ENCODE peak calls at places on chromosomes 12 and 14, in eight cellular contexts. One of them, this sample, is unnamed.

GRCh38 chr12:132535046-132535445 is 45.1 kb downstream of the FBRSL1 start:
- DNase-seq in suprapubic skin: no peak
- DNase-seq in stomach: no peak
- DNase-seq in sigmoid colon: no peak
- DNase-seq in upper lobe of left lung: no peak
- DNase-seq in K562: no peak
- DNase-seq in breast epithelium: no peak
- DNase-seq in GM12891: no peak
- DNase-seq in this sample: no peak

GRCh38 chr12:47730341-47730744 is 5.1 kb upstream of the ENDOU start:
- DNase-seq in upper lobe of left lung: peak; percentile 50
- DNase-seq in breast epithelium: no peak
- DNase-seq in GM12891: no peak
- DNase-seq in stomach: peak; percentile 61
- DNase-seq in K562: no peak
- DNase-seq in suprapubic skin: no peak
- DNase-seq in sigmoid colon: no peak
- DNase-seq in this sample: no peak

GRCh38 chr12:57764662-57765002 is 2.2 kb downstream of the CYP27B1 start:
- DNase-seq in sigmoid colon: no peak
- DNase-seq in stomach: no peak
- DNase-seq in upper lobe of left lung: peak; percentile 52
- DNase-seq in suprapubic skin: no peak
- DNase-seq in K562: no peak
- DNase-seq in GM12891: no peak
- DNase-seq in breast epithelium: no peak
- DNase-seq in this sample: no peak

GRCh38 chr14:105529506-105530445 is 3.4 kb downstream of the TMEM121 start:
- DNase-seq in sigmoid colon: no peak
- DNase-seq in upper lobe of left lung: no peak
- DNase-seq in stomach: peak; percentile 50
- DNase-seq in K562: peak; percentile 43
- DNase-seq in suprapubic skin: peak; percentile 72
- DNase-seq in GM12891: no peak
- DNase-seq in breast epithelium: no peak
- DNase-seq in this sample: no peak

GRCh38 chr12:18689781-18690180 is 48.0 kb downstream of the PLCZ1 start:
- DNase-seq in K562: no peak
- DNase-seq in suprapubic skin: no peak
- DNase-seq in stomach: no peak
- DNase-seq in GM12891: no peak
- DNase-seq in upper lobe of left lung: no peak
- DNase-seq in sigmoid colon: no peak
- DNase-seq in breast epithelium: no peak
- DNase-seq in this sample: no peak

GRCh38 chr12:99911967-99912366 is 72.8 kb downstream of the ANKS1B start:
- DNase-seq in K562: no peak
- DNase-seq in GM12891: no peak
- DNase-seq in stomach: no peak
- DNase-seq in upper lobe of left lung: no peak
- DNase-seq in suprapubic skin: no peak
- DNase-seq in breast epithelium: no peak
- DNase-seq in sigmoid colon: no peak
- DNase-seq in this sample: no peak

GRCh38 chr12:117563007-117563406 is 201.6 kb upstream of the NOS1 start:
- DNase-seq in sigmoid colon: no peak
- DNase-seq in suprapubic skin: no peak
- DNase-seq in upper lobe of left lung: no peak
- DNase-seq in stomach: no peak
- DNase-seq in breast epithelium: no peak
- DNase-seq in K562: no peak
- DNase-seq in GM12891: no peak
- DNase-seq in this sample: no peak

GRCh38 chr14:49972199-49972671 is 79.4 kb downstream of the ARF6 start:
- DNase-seq in stomach: no peak
- DNase-seq in suprapubic skin: no peak
- DNase-seq in sigmoid colon: no peak
- DNase-seq in GM12891: no peak
- DNase-seq in K562: no peak
- DNase-seq in upper lobe of left lung: no peak
- DNase-seq in breast epithelium: peak; percentile 60
- DNase-seq in this sample: peak; percentile 32

GRCh38 chr12:102413396-102413795 is 67.0 kb downstream of the IGF1 start:
- DNase-seq in stomach: no peak
- DNase-seq in K562: no peak
- DNase-seq in suprapubic skin: no peak
- DNase-seq in upper lobe of left lung: no peak
- DNase-seq in GM12891: no peak
- DNase-seq in breast epithelium: no peak
- DNase-seq in sigmoid colon: no peak
- DNase-seq in this sample: no peak

GRCh38 chr12:109783965-109784244 is 49.3 kb downstream of the TRPV4 start:
- DNase-seq in K562: no peak
- DNase-seq in GM12891: no peak
- DNase-seq in stomach: no peak
- DNase-seq in upper lobe of left lung: no peak
- DNase-seq in sigmoid colon: no peak
- DNase-seq in breast epithelium: no peak
- DNase-seq in suprapubic skin: no peak
- DNase-seq in this sample: no peak

GRCh38 chr12:131473721-131474709 is 236.9 kb upstream of the SFSWAP start:
- DNase-seq in GM12891: no peak
- DNase-seq in suprapubic skin: no peak
- DNase-seq in breast epithelium: peak; percentile 6
- DNase-seq in sigmoid colon: no peak
- DNase-seq in upper lobe of left lung: no peak
- DNase-seq in K562: no peak
- DNase-seq in stomach: peak; percentile 18
- DNase-seq in this sample: no peak

GRCh38 chr12:80033457-80033856 is 65.9 kb upstream of the OTOGL start:
- DNase-seq in K562: no peak
- DNase-seq in sigmoid colon: no peak
- DNase-seq in suprapubic skin: no peak
- DNase-seq in breast epithelium: no peak
- DNase-seq in upper lobe of left lung: no peak
- DNase-seq in GM12891: no peak
- DNase-seq in stomach: no peak
- DNase-seq in this sample: no peak

GRCh38 chr12:20000229-20000869 is 368.0 kb upstream of the PDE3A start:
- DNase-seq in upper lobe of left lung: no peak
- DNase-seq in suprapubic skin: no peak
- DNase-seq in sigmoid colon: no peak
- DNase-seq in breast epithelium: no peak
- DNase-seq in stomach: no peak
- DNase-seq in GM12891: no peak
- DNase-seq in K562: no peak
- DNase-seq in this sample: no peak

GRCh38 chr14:59918824-59919581 is 941 bp upstream of the LRRC9 start:
- DNase-seq in breast epithelium: no peak
- DNase-seq in suprapubic skin: no peak
- DNase-seq in sigmoid colon: no peak
- DNase-seq in upper lobe of left lung: peak; percentile 22
- DNase-seq in K562: peak; percentile 20
- DNase-seq in stomach: no peak
- DNase-seq in GM12891: no peak
- DNase-seq in this sample: no peak

GRCh38 chr12:81668475-81668874 is 90.7 kb downstream of the PPFIA2 start:
- DNase-seq in upper lobe of left lung: no peak
- DNase-seq in GM12891: no peak
- DNase-seq in K562: no peak
- DNase-seq in breast epithelium: no peak
- DNase-seq in sigmoid colon: no peak
- DNase-seq in stomach: no peak
- DNase-seq in suprapubic skin: no peak
- DNase-seq in this sample: peak; percentile 43

GRCh38 chr14:50020799-50021198 is 95.6 kb downstream of the VCPKMT start:
- DNase-seq in K562: no peak
- DNase-seq in stomach: no peak
- DNase-seq in breast epithelium: no peak
- DNase-seq in sigmoid colon: no peak
- DNase-seq in suprapubic skin: no peak
- DNase-seq in GM12891: no peak
- DNase-seq in upper lobe of left lung: no peak
- DNase-seq in this sample: no peak

DNA sequence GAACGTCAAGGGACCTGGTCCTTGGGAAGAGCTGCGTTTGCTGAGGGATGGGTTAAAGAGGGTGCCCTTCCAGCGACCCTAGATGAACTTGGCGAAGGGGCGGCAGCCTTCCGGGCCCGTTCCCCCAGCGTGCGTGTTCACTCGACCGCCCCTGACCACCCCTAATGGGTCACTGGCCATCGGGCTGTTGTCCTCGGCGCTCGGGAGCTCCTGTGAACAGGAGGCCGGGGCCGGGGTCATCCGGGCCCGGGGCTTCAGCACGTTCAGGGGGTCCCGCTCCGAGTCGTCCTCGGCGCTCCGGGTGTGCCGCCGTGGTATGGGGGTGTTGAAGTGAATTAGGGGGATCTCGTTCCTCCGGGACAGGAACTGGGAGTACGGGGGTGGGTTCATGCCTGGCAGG is 9.2 kb downstream of the FGF23 start:
- DNase-seq in stomach: no peak
- DNase-seq in sigmoid colon: no peak
- DNase-seq in K562: no peak
- DNase-seq in GM12891: no peak
- DNase-seq in upper lobe of left lung: no peak
- DNase-seq in breast epithelium: no peak
- DNase-seq in suprapubic skin: no peak
- DNase-seq in this sample: no peak
- TF ChIP-seq POLR2AphosphoS5 in stomach: no peak
- TF ChIP-seq POLR2AphosphoS5 in sigmoid colon: no peak
- TF ChIP-seq POLR2AphosphoS5 in K562: no peak
- TF ChIP-seq POLR2AphosphoS5 in GM12891: no peak
- TF ChIP-seq POLR2AphosphoS5 in upper lobe of left lung: no peak
- TF ChIP-seq POLR2AphosphoS5 in breast epithelium: no peak
- TF ChIP-seq POLR2AphosphoS5 in suprapubic skin: no peak
- TF ChIP-seq POLR2AphosphoS5 in this sample: no peak

GRCh38 chr12:52082988-52083637 is 3.6 kb downstream of the SMIM41 start:
- DNase-seq in upper lobe of left lung: no peak
- DNase-seq in GM12891: peak; percentile 80
- DNase-seq in K562: peak; percentile 86
- DNase-seq in suprapubic skin: no peak
- DNase-seq in sigmoid colon: peak; percentile 81
- DNase-seq in stomach: peak; percentile 61
- DNase-seq in breast epithelium: peak; percentile 40
- DNase-seq in this sample: peak; percentile 59
- TF ChIP-seq POLR2AphosphoS5 in upper lobe of left lung: no peak
- TF ChIP-seq POLR2AphosphoS5 in GM12891: no peak
- TF ChIP-seq POLR2AphosphoS5 in K562: no peak
- TF ChIP-seq POLR2AphosphoS5 in suprapubic skin: no peak
- TF ChIP-seq POLR2AphosphoS5 in sigmoid colon: no peak
- TF ChIP-seq POLR2AphosphoS5 in stomach: no peak
- TF ChIP-seq POLR2AphosphoS5 in breast epithelium: no peak
- TF ChIP-seq POLR2AphosphoS5 in this sample: no peak

DNA sequence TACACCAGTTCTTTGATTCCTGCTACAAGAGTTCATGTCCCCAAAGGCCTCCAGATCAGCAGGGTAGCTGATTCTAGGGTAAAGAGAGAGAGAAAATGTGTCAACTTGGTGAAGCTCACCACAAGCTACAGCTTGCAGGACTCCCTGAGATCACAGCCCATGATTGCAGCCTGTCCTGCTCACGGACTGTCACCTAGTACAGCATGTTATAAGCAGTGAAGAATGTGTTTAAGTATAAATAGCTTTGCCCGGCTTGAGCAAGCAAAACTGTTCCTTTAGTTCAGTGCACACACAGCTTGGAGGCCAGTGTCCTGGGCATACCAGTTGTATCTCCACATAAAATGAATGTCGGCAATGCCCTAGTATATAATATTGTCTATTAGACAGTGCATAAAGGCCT is 108.3 kb upstream of the G2E3 start:
- DNase-seq in stomach: no peak
- DNase-seq in breast epithelium: no peak
- DNase-seq in GM12891: no peak
- DNase-seq in upper lobe of left lung: no peak
- DNase-seq in K562: no peak
- DNase-seq in sigmoid colon: no peak
- DNase-seq in suprapubic skin: no peak
- DNase-seq in this sample: no peak
- TF ChIP-seq POLR2AphosphoS5 in stomach: no peak
- TF ChIP-seq POLR2AphosphoS5 in breast epithelium: no peak
- TF ChIP-seq POLR2AphosphoS5 in GM12891: no peak
- TF ChIP-seq POLR2AphosphoS5 in upper lobe of left lung: no peak
- TF ChIP-seq POLR2AphosphoS5 in K562: no peak
- TF ChIP-seq POLR2AphosphoS5 in sigmoid colon: no peak
- TF ChIP-seq POLR2AphosphoS5 in suprapubic skin: no peak
- TF ChIP-seq POLR2AphosphoS5 in this sample: no peak

GRCh38 chr14:93015505-93015904 is 92.6 kb downstream of the CHGA start:
- DNase-seq in breast epithelium: no peak
- DNase-seq in upper lobe of left lung: no peak
- DNase-seq in GM12891: no peak
- DNase-seq in stomach: no peak
- DNase-seq in suprapubic skin: no peak
- DNase-seq in K562: no peak
- DNase-seq in sigmoid colon: no peak
- DNase-seq in this sample: no peak

GRCh38 chr14:93018401-93018800 is 95.5 kb downstream of the CHGA start:
- DNase-seq in GM12891: no peak
- DNase-seq in stomach: no peak
- DNase-seq in upper lobe of left lung: no peak
- DNase-seq in breast epithelium: no peak
- DNase-seq in sigmoid colon: no peak
- DNase-seq in K562: no peak
- DNase-seq in suprapubic skin: no peak
- DNase-seq in this sample: no peak

GRCh38 chr14:93017898-93018297 is 94.9 kb downstream of the CHGA start:
- DNase-seq in K562: no peak
- DNase-seq in breast epithelium: no peak
- DNase-seq in upper lobe of left lung: no peak
- DNase-seq in GM12891: no peak
- DNase-seq in stomach: no peak
- DNase-seq in suprapubic skin: no peak
- DNase-seq in sigmoid colon: no peak
- DNase-seq in this sample: no peak

GRCh38 chr14:93016275-93016845 is 93.4 kb downstream of the CHGA start:
- DNase-seq in upper lobe of left lung: no peak
- DNase-seq in sigmoid colon: no peak
- DNase-seq in breast epithelium: no peak
- DNase-seq in K562: no peak
- DNase-seq in GM12891: no peak
- DNase-seq in suprapubic skin: no peak
- DNase-seq in stomach: no peak
- DNase-seq in this sample: no peak

DNA sequence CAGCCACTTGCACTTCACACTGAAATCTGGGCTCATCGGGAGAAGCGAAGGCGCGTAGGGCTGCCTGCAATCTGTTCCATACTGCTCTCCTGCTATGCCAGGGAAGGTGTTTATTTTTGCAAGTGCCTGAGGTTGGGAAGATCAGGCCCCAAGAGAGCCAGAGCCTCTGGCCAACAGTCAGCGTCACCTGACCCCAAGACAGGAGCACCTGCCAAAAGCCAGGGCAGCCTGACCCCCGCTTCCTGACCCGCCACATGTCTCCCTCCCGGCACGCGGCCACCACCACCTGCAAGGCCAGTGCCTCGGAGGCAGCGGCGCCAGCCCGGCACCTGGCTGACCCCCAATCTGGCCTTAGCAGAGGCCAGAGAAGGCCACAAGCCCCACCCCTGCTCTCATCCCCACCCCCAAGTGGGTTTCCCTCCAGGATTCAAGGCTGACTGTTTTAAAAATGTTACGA is 94.4 kb downstream of the CHGA start:
- DNase-seq in K562: no peak
- DNase-seq in GM12891: no peak
- DNase-seq in suprapubic skin: no peak
- DNase-seq in upper lobe of left lung: no peak
- DNase-seq in stomach: peak; percentile 80
- DNase-seq in breast epithelium: no peak
- DNase-seq in sigmoid colon: no peak
- DNase-seq in this sample: no peak
- TF ChIP-seq POLR2AphosphoS5 in K562: no peak
- TF ChIP-seq POLR2AphosphoS5 in GM12891: no peak
- TF ChIP-seq POLR2AphosphoS5 in suprapubic skin: no peak
- TF ChIP-seq POLR2AphosphoS5 in upper lobe of left lung: no peak
- TF ChIP-seq POLR2AphosphoS5 in stomach: no peak
- TF ChIP-seq POLR2AphosphoS5 in breast epithelium: no peak
- TF ChIP-seq POLR2AphosphoS5 in sigmoid colon: peak; percentile 35
- TF ChIP-seq POLR2AphosphoS5 in this sample: no peak

This sample was measured in HL-60.